ENCODE peak calls at places on chromosome X, in five cellular contexts. U is GM12878, A is GM20000, O is tibial artery, M is A549. T is an unnamed sample.

GRCh38 chrX:10938371-10938982 is 172.7 kb upstream of the HCCS start:
- DNase-seq in A (no peak), M (no peak), O (no peak), U (no peak), T (no peak)

GRCh38 chrX:107304141-107304540 is 97.7 kb downstream of the DNAAF6 start:
- DNase-seq in A (no peak), O (no peak), M (no peak), U (no peak), T (no peak)

GRCh38 chrX:6959006-6959405 is 188.5 kb upstream of the STS start:
- DNase-seq in U (no peak), O (no peak), M (no peak), A (no peak), T (no peak)

GRCh38 chrX:55119271-55119670 is 30.5 kb downstream of the PAGE2 start:
- DNase-seq in M (no peak), U (no peak), A (no peak), O (no peak), T (no peak)

GRCh38 chrX:28920554-28920953 is 333.3 kb downstream of the IL1RAPL1 start:
- DNase-seq in A (no peak), M (no peak), O (no peak), U (no peak), T (no peak)

GRCh38 chrX:133215747-133216146 is 2.4 kb downstream of the TFDP3 start:
- DNase-seq in U (no peak), A (peak; percentile 6), O (no peak), M (no peak), T (peak; percentile 31)

GRCh38 chrX:97628807-97629596 is 745.3 kb downstream of the RPA4 start:
- DNase-seq in A (no peak), U (no peak), M (no peak), O (no peak), T (no peak)

GRCh38 chrX:12309040-12309732 is 170.9 kb downstream of the FRMPD4 start:
- DNase-seq in U (no peak), M (no peak), A (no peak), O (no peak), T (no peak)

GRCh38 chrX:64338296-64338695 is 57.0 kb downstream of the MTMR8 start:
- DNase-seq in U (no peak), A (no peak), O (no peak), M (no peak), T (no peak)

GRCh38 chrX:47540754-47541538 is 20.1 kb upstream of the ARAF start:
- DNase-seq in M (peak; percentile 90), A (peak; percentile 34), O (peak; percentile 75), U (no peak), T (peak; percentile 86)

GRCh38 chrX:97260679-97261078 is 377.0 kb downstream of the RPA4 start:
- DNase-seq in O (no peak), A (no peak), M (no peak), U (no peak), T (no peak)

GRCh38 chrX:107567370-107567769 is 60.9 kb upstream of the PRPS1 start:
- DNase-seq in M (no peak), U (no peak), A (no peak), O (no peak), T (no peak)

GRCh38 chrX:133849676-133850075 is 135.7 kb downstream of the GPC3 start:
- DNase-seq in O (no peak), U (no peak), A (no peak), M (no peak), T (no peak)

GRCh38 chrX:130402211-130402684 is 461 bp downstream of the RBMX2 start:
- DNase-seq in O (no peak), U (no peak), M (no peak), A (no peak), T (no peak)

GRCh38 chrX:23610491-23610890 is 56.8 kb upstream of the PRDX4 start:
- DNase-seq in O (no peak), U (no peak), A (no peak), M (no peak), T (no peak)

GRCh38 chrX:77962068-77962902 is 7.2 kb downstream of the PGAM4 start:
- DNase-seq in U (no peak), A (no peak), O (no peak), M (no peak), T (no peak)

GRCh38 chrX:34365482-34365881 is 233.4 kb upstream of the FAM47A start:
- DNase-seq in O (no peak), A (no peak), U (no peak), M (no peak), T (peak; percentile 16)

DNA sequence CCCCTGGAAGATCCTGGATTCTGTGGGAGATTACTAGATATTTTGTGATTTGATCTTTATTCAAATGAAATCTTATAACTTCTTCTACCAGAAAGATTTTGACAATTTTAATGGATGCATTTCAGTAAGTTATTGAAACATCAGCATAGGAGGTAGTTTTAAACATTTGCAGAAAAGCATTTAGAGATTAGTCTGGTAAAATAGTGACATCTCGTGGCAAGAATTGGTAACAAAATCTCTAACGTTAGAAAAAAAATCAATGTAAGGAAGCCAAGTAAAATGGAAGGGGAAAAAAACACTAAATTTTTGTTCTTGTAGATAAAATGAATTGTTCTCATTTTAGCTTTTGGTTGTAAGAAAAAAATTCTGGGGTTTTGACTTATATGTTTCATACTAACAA is 73.3 kb downstream of the TASL start:
- DNase-seq in M (no peak), U (peak; percentile 5), O (no peak), A (peak; percentile 8), T (no peak)
- TF ChIP-seq CTCF in M (peak; percentile 60), U (peak; percentile 49), O (no peak), A (peak; percentile 12), T (peak; percentile 49)

GRCh38 chrX:40157228-40158035 is 59.7 kb upstream of the BCOR start:
- DNase-seq in O (no peak), U (no peak), A (peak; percentile 29), M (no peak), T (no peak)

GRCh38 chrX:40155617-40156471 is 58.1 kb upstream of the BCOR start:
- DNase-seq in A (peak; percentile 24), U (no peak), O (no peak), M (peak; percentile 32), T (no peak)

GRCh38 chrX:40156472-40157227 is 58.9 kb upstream of the BCOR start:
- DNase-seq in U (no peak), O (no peak), A (no peak), M (no peak), T (no peak)

GRCh38 chrX:40154853-40155616 is 57.3 kb upstream of the BCOR start:
- DNase-seq in U (no peak), M (peak; percentile 44), O (peak; percentile 84), A (peak; percentile 75), T (peak; percentile 71)

GRCh38 chrX:40158036-40158706 is 60.4 kb upstream of the BCOR start:
- DNase-seq in M (peak; percentile 70), O (no peak), U (no peak), A (peak; percentile 84), T (peak; percentile 55)
- TF ChIP-seq CTCF in M (peak; percentile 52), O (peak; percentile 71), U (peak; percentile 18), A (peak; percentile 16), T (no peak)

GRCh38 chrX:110000854-110001701 is 1.8 kb upstream of the TMEM164 start:
- DNase-seq in M (no peak), O (no peak), U (no peak), A (no peak), T (no peak)
- TF ChIP-seq CTCF in M (no peak), O (no peak), U (no peak), A (no peak), T (no peak)

GRCh38 chrX:115266300-115266699 is 23.2 kb upstream of the LUZP4 start:
- DNase-seq in M (no peak), U (no peak), A (no peak), O (no peak), T (no peak)

GRCh38 chrX:115264009-115264408 is 25.5 kb upstream of the LUZP4 start:
- DNase-seq in M (no peak), O (no peak), A (no peak), U (no peak), T (no peak)

DNA sequence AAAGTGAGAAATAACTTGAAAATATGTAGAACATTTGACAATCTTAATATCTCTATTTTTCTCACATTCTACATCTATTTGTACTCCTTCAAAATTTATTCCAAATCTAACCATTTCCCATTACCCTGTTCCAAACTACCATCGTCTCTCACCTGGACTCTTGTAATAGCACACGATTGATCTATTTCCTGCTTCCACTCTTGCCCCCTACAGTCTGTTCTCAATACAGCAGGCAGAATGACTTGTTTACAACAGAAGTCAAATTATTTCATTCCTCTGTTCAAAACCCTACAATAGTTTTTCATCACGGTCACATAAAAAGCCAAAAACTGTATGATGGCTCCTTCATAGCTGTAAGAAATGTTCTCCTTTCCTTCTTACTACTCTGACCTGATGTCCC is 21.1 kb upstream of the LUZP4 start:
- DNase-seq in O (no peak), M (peak; percentile 3), A (no peak), U (no peak), T (no peak)
- TF ChIP-seq CTCF in O (no peak), M (no peak), A (no peak), U (peak; percentile 23), T (no peak)

DNA sequence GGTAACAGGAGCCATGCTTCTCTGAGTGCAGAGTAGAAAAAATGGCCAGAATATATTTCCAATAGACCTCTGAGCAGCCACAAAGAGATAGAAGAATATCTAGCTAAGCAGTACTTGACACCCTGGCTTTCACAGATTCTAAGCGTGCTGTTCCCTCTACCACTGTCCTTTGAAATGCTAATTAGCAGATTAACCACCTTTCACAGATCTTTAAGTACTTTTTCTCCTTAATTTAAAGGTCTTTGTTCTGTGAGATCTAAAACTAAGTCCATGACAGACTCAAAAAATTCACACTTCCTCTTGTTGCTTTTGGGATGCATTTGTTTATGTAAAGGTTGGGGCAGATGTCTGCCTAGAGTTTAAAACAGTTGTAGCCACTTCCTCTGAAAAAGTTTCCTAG is 28.3 kb upstream of the MAGEC2 start:
- DNase-seq in M (no peak), O (no peak), U (no peak), A (no peak), T (no peak)
- TF ChIP-seq CTCF in M (no peak), O (no peak), U (no peak), A (no peak), T (no peak)

DNA sequence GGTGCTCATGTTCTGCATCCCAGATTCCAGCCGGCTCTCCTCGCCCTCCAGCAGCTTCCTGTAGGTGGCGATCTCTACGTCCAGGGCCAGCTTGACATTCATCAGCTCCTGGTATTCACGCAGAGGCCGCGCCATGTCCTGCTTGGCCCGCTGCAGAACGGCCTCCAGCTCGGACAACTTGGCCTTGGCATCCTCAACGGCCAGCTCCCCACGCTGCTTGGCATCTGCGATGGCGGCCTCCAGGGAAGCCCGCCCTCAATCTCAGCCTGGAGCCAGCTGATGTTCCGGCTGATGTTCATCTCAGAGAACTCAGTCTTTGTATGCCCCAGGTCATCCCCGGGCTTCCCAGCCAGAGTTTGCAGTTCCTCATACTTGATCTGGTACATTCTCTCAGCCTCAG is 431.8 kb upstream of the DIPK2B start:
- DNase-seq in M (no peak), A (no peak), O (no peak), U (no peak), T (no peak)
- TF ChIP-seq CTCF in M (no peak), A (no peak), O (no peak), U (no peak), T (no peak)

DNA sequence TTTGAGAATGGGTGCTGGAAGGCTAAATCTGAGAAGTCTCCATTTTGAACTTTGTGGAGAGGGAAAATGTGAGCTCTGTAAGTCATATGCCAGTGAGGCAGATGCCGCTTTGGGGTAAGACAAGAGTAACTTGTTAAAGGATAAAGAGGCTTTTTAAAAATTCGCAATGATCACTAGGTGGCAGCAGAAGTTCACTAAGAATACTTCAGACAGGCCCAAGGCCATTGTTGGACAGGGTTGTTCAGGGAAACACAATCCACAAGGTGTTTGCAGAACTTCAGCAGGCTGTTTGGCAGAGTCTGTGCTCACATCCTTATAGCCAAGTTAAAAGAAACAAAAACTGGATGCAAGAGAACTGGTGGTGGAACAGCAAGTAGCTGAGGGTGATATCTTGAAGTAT is 13.7 kb upstream of the PIGA start:
- DNase-seq in O (no peak), U (no peak), M (peak; percentile 31), A (peak; percentile 21), T (peak; percentile 49)
- TF ChIP-seq CTCF in O (peak; percentile 28), U (peak; percentile 43), M (peak; percentile 57), A (no peak), T (peak; percentile 24)